ENCODE peak calls at places on chromosome 1, in eight cellular contexts. A is KBM-7; F is gastrocnemius medialis; T is activated CD8-positive, alpha-beta memory T cell treated with anti-CD3 and anti-CD28 coated beads, Interleukin-2, amount 50 U/mL, for 48 hours; P is RWPE1; B is HFFc6; W is GF-D8; O is kidney tubule cell. Z is an unnamed sample.

GRCh38 chr1:203465943-203466342 is 9.7 kb upstream of the PRELP start:
- DNase-seq in B (no peak), W (no peak), A (no peak), P (no peak), T (no peak), F (peak; percentile 76), O (no peak), Z (no peak)

GRCh38 chr1:103547840-103548239 is 22.3 kb downstream of the RNPC3 start:
- DNase-seq in B (no peak), W (no peak), A (no peak), P (no peak), T (no peak), F (no peak), O (no peak), Z (no peak)

GRCh38 chr1:110671323-110671722 is 3.4 kb downstream of the KCNA3 start:
- DNase-seq in A (no peak), W (no peak), T (no peak), O (no peak), F (no peak), B (no peak), P (no peak), Z (no peak)

GRCh38 chr1:90879281-90879680 is 142.6 kb downstream of the ZNF644 start:
- DNase-seq in T (no peak), F (no peak), B (no peak), P (no peak), A (no peak), O (peak; percentile 13), W (no peak), Z (no peak)

GRCh38 chr1:219283541-219283940 is 109.9 kb downstream of the LYPLAL1 start:
- DNase-seq in F (no peak), P (no peak), W (no peak), B (peak; percentile 18), A (no peak), O (no peak), T (no peak), Z (no peak)

GRCh38 chr1:116448785-116449385 is 75.8 kb downstream of the ATP1A1 start:
- DNase-seq in P (no peak), T (no peak), B (no peak), F (no peak), A (no peak), W (no peak), O (peak; percentile 28), Z (no peak)

GRCh38 chr1:86169625-86170024 is 13.1 kb upstream of the COL24A1 start:
- DNase-seq in W (no peak), B (no peak), T (no peak), O (no peak), A (peak; percentile 26), F (no peak), P (no peak), Z (no peak)

GRCh38 chr1:64282353-64282752 is 78.9 kb downstream of the UBE2U start:
- DNase-seq in O (no peak), A (no peak), W (no peak), B (no peak), P (no peak), F (no peak), T (no peak), Z (no peak)

GRCh38 chr1:167273027-167273800 is 52.5 kb downstream of the POU2F1 start:
- DNase-seq in B (no peak), W (peak; percentile 66), A (peak; percentile 65), F (no peak), P (no peak), O (peak; percentile 53), T (no peak), Z (peak; percentile 18)

GRCh38 chr1:166479052-166479631 is 312.3 kb upstream of the FAM78B start:
- DNase-seq in T (peak; percentile 76), P (peak; percentile 22), O (peak; percentile 40), F (no peak), A (peak; percentile 37), B (peak; percentile 14), W (no peak), Z (no peak)

GRCh38 chr1:225817611-225818061 is 7.7 kb downstream of the EPHX1 start:
- DNase-seq in A (peak; percentile 55), O (peak; percentile 94), W (peak; percentile 17), B (peak; percentile 84), T (no peak), P (peak; percentile 84), F (peak; percentile 91), Z (peak; percentile 31)

Z was measured in GDM1.